ENCODE peak calls at places on chromosomes 6 and 20, in five cellular contexts. G is H9; S is gastrocnemius medialis; E is HCT116; D is naive thymus-derived CD4-positive, alpha-beta T cell. N is an unnamed sample.

GRCh38 chr6:70280462-70280861 is 22.4 kb downstream of the COL9A1 start:
- DNase-seq in G (peak; percentile 49), S (no peak), E (no peak), D (no peak), N (no peak)

GRCh38 chr6:135801755-135802154 is 49.7 kb upstream of the PDE7B start:
- DNase-seq in G (no peak), S (no peak), E (no peak), D (no peak), N (no peak)

GRCh38 chr6:131293472-131293911 is 158.2 kb downstream of the AKAP7 start:
- DNase-seq in G (no peak), S (no peak), E (no peak), D (no peak), N (no peak)

GRCh38 chr20:25206063-25206403 is 10.5 kb downstream of the ENTPD6 start:
- DNase-seq in G (no peak), S (no peak), E (no peak), D (no peak), N (no peak)

GRCh38 chr6:90545450-90545849 is 41.4 kb downstream of the MAP3K7 start:
- DNase-seq in G (no peak), S (no peak), E (no peak), D (no peak), N (no peak)

GRCh38 chr6:133814797-133815196 is 74.1 kb upstream of the TCF21 start:
- DNase-seq in G (no peak), S (peak; percentile 22), E (peak; percentile 6), D (no peak), N (no peak)

GRCh38 chr6:134176283-134176975 is 124.0 kb upstream of the SLC2A12 start:
- DNase-seq in G (peak; percentile 67), S (peak; percentile 93), E (no peak), D (peak; percentile 14), N (no peak)

GRCh38 chr6:94349227-94349626 is 929.9 kb upstream of the EPHA7 start:
- DNase-seq in G (no peak), S (no peak), E (no peak), D (no peak), N (no peak)

GRCh38 chr6:113969888-113970807 is 800 bp downstream of the HDAC2 start:
- DNase-seq in G (peak; percentile 47), S (peak; percentile 29), E (no peak), D (peak; percentile 16), N (peak; percentile 13)

GRCh38 chr20:58630063-58630462 is 21.0 kb upstream of the STX16 start:
- DNase-seq in G (no peak), S (no peak), E (no peak), D (no peak), N (no peak)

GRCh38 chr6:166259296-166259977 is 48.8 kb downstream of the PRR18 start:
- DNase-seq in G (no peak), S (peak; percentile 31), E (no peak), D (no peak), N (no peak)

GRCh38 chr20:4559906-4560305 is 161.8 kb upstream of the PRND start:
- DNase-seq in G (no peak), S (no peak), E (no peak), D (no peak), N (no peak)

GRCh38 chr6:155436981-155437749 is 18.5 kb downstream of the NOX3 start:
- DNase-seq in G (no peak), S (no peak), E (no peak), D (no peak), N (no peak)

GRCh38 chr6:127077886-127078285 is 40.6 kb upstream of the RSPO3 start:
- DNase-seq in G (no peak), S (no peak), E (no peak), D (no peak), N (no peak)

GRCh38 chr6:28775052-28775376 is 148.8 kb downstream of the TRIM27 start:
- DNase-seq in G (no peak), S (no peak), E (no peak), D (no peak), N (no peak)

GRCh38 chr6:169171951-169172350 is 81.7 kb downstream of the THBS2 start:
- DNase-seq in G (no peak), S (no peak), E (no peak), D (no peak), N (no peak)

GRCh38 chr6:116307001-116307400 is 27.3 kb upstream of the TSPYL1 start:
- DNase-seq in G (no peak), S (no peak), E (no peak), D (no peak), N (no peak)

GRCh38 chr6:41371461-41371991 is 36.1 kb downstream of the NCR2 start:
- DNase-seq in G (peak; percentile 73), S (no peak), E (no peak), D (no peak), N (no peak)

GRCh38 chr6:116507324-116507723 is 4.1 kb upstream of the CALHM5 start:
- DNase-seq in G (no peak), S (no peak), E (no peak), D (no peak), N (no peak)

GRCh38 chr20:49937023-49937929 is 1.1 kb downstream of the RNF114 start:
- DNase-seq in G (no peak), S (peak; percentile 51), E (no peak), D (peak; percentile 27), N (no peak)

GRCh38 chr6:142324111-142324510 is 22.3 kb downstream of the ADGRG6 start:
- DNase-seq in G (no peak), S (no peak), E (no peak), D (no peak), N (no peak)

GRCh38 chr6:106519460-106520394 is 109.6 kb downstream of the RTN4IP1 start:
- DNase-seq in G (no peak), S (peak; percentile 20), E (peak; percentile 42), D (peak; percentile 72), N (no peak)

GRCh38 chr20:57611605-57612311 is 8.5 kb downstream of the ZBP1 start:
- DNase-seq in G (no peak), S (no peak), E (no peak), D (no peak), N (no peak)

GRCh38 chr6:77292564-77293546 is 170.4 kb downstream of the HTR1B start:
- DNase-seq in G (no peak), S (no peak), E (peak; percentile 65), D (no peak), N (no peak)

GRCh38 chr6:2718334-2719052 is 32.2 kb downstream of the MYLK4 start:
- DNase-seq in G (no peak), S (no peak), E (no peak), D (no peak), N (no peak)

GRCh38 chr20:38168791-38169589 is 3.9 kb upstream of the TGM2 start:
- DNase-seq in G (no peak), S (no peak), E (no peak), D (no peak), N (no peak)

GRCh38 chr6:16684896-16685554 is 76.2 kb downstream of the ATXN1 start:
- DNase-seq in G (no peak), S (no peak), E (peak; percentile 24), D (no peak), N (no peak)

GRCh38 chr6:168150551-168151444 is 71.8 kb upstream of the FRMD1 start:
- DNase-seq in G (peak; percentile 41), S (no peak), E (no peak), D (no peak), N (peak; percentile 5)

GRCh38 chr20:63215101-63216040 is 560 bp downstream of the YTHDF1 start:
- DNase-seq in G (no peak), S (no peak), E (no peak), D (no peak), N (no peak)

GRCh38 chr6:2020909-2021308 is 224.5 kb downstream of the GMDS start:
- DNase-seq in G (no peak), S (no peak), E (no peak), D (no peak), N (no peak)

GRCh38 chr20:62364911-62365736 is 2.0 kb downstream of the LAMA5 start:
- DNase-seq in G (peak; percentile 38), S (peak; percentile 94), E (no peak), D (no peak), N (no peak)

GRCh38 chr6:102488729-102489128 is 1095.2 kb downstream of the GRIK2 start:
- DNase-seq in G (no peak), S (no peak), E (no peak), D (no peak), N (no peak)

GRCh38 chr6:2687456-2687855 is 63.3 kb downstream of the MYLK4 start:
- DNase-seq in G (no peak), S (no peak), E (no peak), D (no peak), N (no peak)

GRCh38 chr6:139713911-139714527 is 339.6 kb upstream of the CITED2 start:
- DNase-seq in G (no peak), S (no peak), E (no peak), D (no peak), N (no peak)

GRCh38 chr6:105191351-105191750 is 11.5 kb upstream of the POPDC3 start:
- DNase-seq in G (no peak), S (no peak), E (no peak), D (no peak), N (no peak)

GRCh38 chr6:32427218-32427617 is 12.5 kb upstream of the HLA-DRA start:
- DNase-seq in G (no peak), S (no peak), E (no peak), D (no peak), N (no peak)

GRCh38 chr6:98824163-98824906 is 10.0 kb upstream of the POU3F2 start:
- DNase-seq in G (peak; percentile 72), S (no peak), E (no peak), D (no peak), N (no peak)

GRCh38 chr6:111562271-111562670 is 43.4 kb downstream of the TRAF3IP2 start:
- DNase-seq in G (no peak), S (no peak), E (no peak), D (no peak), N (no peak)
- H3K4me1 ChIP-seq in G (no peaks in the 10 kb centered on the region), S (peaks cover 56% of the 10 kb centered on the region), E (no peaks in the 10 kb centered on the region), D (peaks cover 15% of the 10 kb centered on the region), N (peaks cover 38% of the 10 kb centered on the region)

GRCh38 chr6:82217014-82217621 is 30.4 kb downstream of the IBTK start:
- DNase-seq in G (no peak), S (no peak), E (no peak), D (no peak), N (no peak)

GRCh38 chr6:82216549-82216948 is 31.0 kb downstream of the IBTK start:
- DNase-seq in G (no peak), S (no peak), E (no peak), D (no peak), N (no peak)

GRCh38 chr6:82220167-82220566 is 27.4 kb downstream of the IBTK start:
- DNase-seq in G (no peak), S (no peak), E (no peak), D (no peak), N (no peak)
- H3K4me1 ChIP-seq in G (no peaks in the 10 kb centered on the region), S (no peaks in the 10 kb centered on the region), E (no peaks in the 10 kb centered on the region), D (no peaks in the 10 kb centered on the region), N (no peaks in the 10 kb centered on the region)

DNA sequence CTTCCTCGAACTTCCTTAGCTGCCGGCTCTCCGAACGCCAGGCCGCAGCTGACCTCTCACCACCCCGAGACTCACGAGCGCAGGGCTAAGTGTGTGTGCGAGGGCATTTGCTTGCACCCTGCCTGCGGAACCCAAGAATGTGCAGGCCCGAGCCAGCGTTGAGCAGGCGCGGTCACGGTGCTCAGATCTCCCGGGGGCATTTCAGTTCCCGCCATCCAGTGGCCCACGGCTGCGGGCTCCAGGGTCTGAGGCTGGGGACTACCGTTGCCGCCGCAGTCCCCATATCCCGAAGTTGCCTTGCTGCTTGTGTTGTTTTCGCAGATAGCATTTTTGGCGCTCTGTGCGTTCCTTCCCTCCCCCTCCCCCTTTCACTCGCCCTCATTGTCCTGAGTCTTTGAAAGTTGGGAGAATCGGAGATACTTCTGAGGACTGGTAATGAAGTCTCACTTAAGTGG is 1.7 kb downstream of the NR2E1 start:
- DNase-seq in G (peak; percentile 74), S (no peak), E (no peak), D (no peak), N (no peak)
- H3K4me1 ChIP-seq in G (no peaks in the 10 kb centered on the region), S (peaks cover 20% of the 10 kb centered on the region), E (no peaks in the 10 kb centered on the region), D (peaks cover 20% of the 10 kb centered on the region), N (no peaks in the 10 kb centered on the region)

GRCh38 chr20:48278961-48279481 is 493.7 kb upstream of the SULF2 start:
- DNase-seq in G (no peak), S (no peak), E (no peak), D (no peak), N (no peak)
- H3K4me1 ChIP-seq in G (peaks cover 3% of the 10 kb centered on the region), S (peaks cover 3% of the 10 kb centered on the region), E (peaks cover 4% of the 10 kb centered on the region), D (no peaks in the 10 kb centered on the region), N (peaks cover 4% of the 10 kb centered on the region)